ENCODE peak calls at places on chromosomes 11 and 22, in nine cellular contexts. One of them, this sample, is unnamed.

GRCh38 chr22:36292823-36293530 is 40.0 kb downstream of the APOL1 start:
- DNase-seq in PC-9: no peak
- DNase-seq in upper lobe of right lung: peak; percentile 57
- DNase-seq in uterus: no peak
- DNase-seq in left ventricle myocardium inferior: peak; percentile 8
- DNase-seq in SJSA1: no peak
- DNase-seq in A549: no peak
- DNase-seq in cardiac muscle cell: no peak
- DNase-seq in esophagus muscularis mucosa: no peak
- DNase-seq in this sample: peak; percentile 58

GRCh38 chr11:88507771-88508557 is 170.4 kb upstream of the CTSC start:
- DNase-seq in upper lobe of right lung: no peak
- DNase-seq in SJSA1: no peak
- DNase-seq in esophagus muscularis mucosa: no peak
- DNase-seq in cardiac muscle cell: no peak
- DNase-seq in left ventricle myocardium inferior: no peak
- DNase-seq in uterus: no peak
- DNase-seq in PC-9: no peak
- DNase-seq in A549: no peak
- DNase-seq in this sample: no peak

GRCh38 chr11:77075425-77075905 is 8.7 kb downstream of the CAPN5 start:
- DNase-seq in A549: no peak
- DNase-seq in uterus: no peak
- DNase-seq in SJSA1: no peak
- DNase-seq in upper lobe of right lung: peak; percentile 50
- DNase-seq in esophagus muscularis mucosa: no peak
- DNase-seq in left ventricle myocardium inferior: no peak
- DNase-seq in PC-9: no peak
- DNase-seq in cardiac muscle cell: no peak
- DNase-seq in this sample: no peak

GRCh38 chr22:50316114-50317065 is 8.9 kb upstream of the PLXNB2 start:
- DNase-seq in PC-9: no peak
- DNase-seq in A549: no peak
- DNase-seq in esophagus muscularis mucosa: no peak
- DNase-seq in cardiac muscle cell: no peak
- DNase-seq in uterus: no peak
- DNase-seq in SJSA1: no peak
- DNase-seq in left ventricle myocardium inferior: no peak
- DNase-seq in upper lobe of right lung: peak; percentile 59
- DNase-seq in this sample: peak; percentile 74

GRCh38 chr11:36775157-36775556 is 177.1 kb upstream of the RAG2 start:
- DNase-seq in upper lobe of right lung: no peak
- DNase-seq in A549: no peak
- DNase-seq in SJSA1: no peak
- DNase-seq in left ventricle myocardium inferior: no peak
- DNase-seq in uterus: no peak
- DNase-seq in cardiac muscle cell: no peak
- DNase-seq in esophagus muscularis mucosa: no peak
- DNase-seq in PC-9: no peak
- DNase-seq in this sample: no peak

GRCh38 chr11:57224537-57224936 is 12.5 kb downstream of the APLNR start:
- DNase-seq in PC-9: no peak
- DNase-seq in uterus: no peak
- DNase-seq in esophagus muscularis mucosa: no peak
- DNase-seq in upper lobe of right lung: no peak
- DNase-seq in cardiac muscle cell: no peak
- DNase-seq in left ventricle myocardium inferior: no peak
- DNase-seq in SJSA1: peak; percentile 52
- DNase-seq in A549: peak; percentile 26
- DNase-seq in this sample: no peak

GRCh38 chr11:59615132-59615636 is 390 bp downstream of the OSBP start:
- DNase-seq in uterus: peak; percentile 52
- DNase-seq in A549: peak; percentile 28
- DNase-seq in left ventricle myocardium inferior: peak; percentile 30
- DNase-seq in upper lobe of right lung: peak; percentile 82
- DNase-seq in cardiac muscle cell: peak; percentile 4
- DNase-seq in SJSA1: no peak
- DNase-seq in esophagus muscularis mucosa: no peak
- DNase-seq in PC-9: peak; percentile 52
- DNase-seq in this sample: peak; percentile 92

GRCh38 chr11:73252577-73253191 is 19.5 kb upstream of the P2RY6 start:
- DNase-seq in esophagus muscularis mucosa: no peak
- DNase-seq in upper lobe of right lung: no peak
- DNase-seq in A549: no peak
- DNase-seq in PC-9: no peak
- DNase-seq in left ventricle myocardium inferior: no peak
- DNase-seq in uterus: no peak
- DNase-seq in cardiac muscle cell: no peak
- DNase-seq in SJSA1: no peak
- DNase-seq in this sample: no peak

GRCh38 chr22:41576877-41577276 is 12.8 kb downstream of the PMM1 start:
- DNase-seq in A549: peak; percentile 60
- DNase-seq in SJSA1: peak; percentile 45
- DNase-seq in cardiac muscle cell: peak; percentile 48
- DNase-seq in uterus: peak; percentile 54
- DNase-seq in esophagus muscularis mucosa: no peak
- DNase-seq in left ventricle myocardium inferior: peak; percentile 65
- DNase-seq in PC-9: peak; percentile 63
- DNase-seq in upper lobe of right lung: no peak
- DNase-seq in this sample: no peak

GRCh38 chr11:95517453-95517852 is 272.1 kb downstream of the FAM76B start:
- DNase-seq in upper lobe of right lung: no peak
- DNase-seq in A549: no peak
- DNase-seq in esophagus muscularis mucosa: no peak
- DNase-seq in uterus: no peak
- DNase-seq in left ventricle myocardium inferior: no peak
- DNase-seq in SJSA1: no peak
- DNase-seq in cardiac muscle cell: peak; percentile 21
- DNase-seq in PC-9: no peak
- DNase-seq in this sample: no peak

GRCh38 chr22:25368271-25368670 is 148.8 kb downstream of the CRYBB2 start:
- DNase-seq in SJSA1: peak; percentile 64
- DNase-seq in A549: no peak
- DNase-seq in uterus: no peak
- DNase-seq in upper lobe of right lung: no peak
- DNase-seq in left ventricle myocardium inferior: no peak
- DNase-seq in PC-9: peak; percentile 58
- DNase-seq in cardiac muscle cell: peak; percentile 62
- DNase-seq in esophagus muscularis mucosa: no peak
- DNase-seq in this sample: no peak

GRCh38 chr11:34331736-34332135 is 26.1 kb downstream of the ABTB2 start:
- DNase-seq in esophagus muscularis mucosa: no peak
- DNase-seq in uterus: no peak
- DNase-seq in A549: peak; percentile 61
- DNase-seq in upper lobe of right lung: no peak
- DNase-seq in cardiac muscle cell: no peak
- DNase-seq in SJSA1: peak; percentile 28
- DNase-seq in PC-9: no peak
- DNase-seq in left ventricle myocardium inferior: no peak
- DNase-seq in this sample: no peak

DNA sequence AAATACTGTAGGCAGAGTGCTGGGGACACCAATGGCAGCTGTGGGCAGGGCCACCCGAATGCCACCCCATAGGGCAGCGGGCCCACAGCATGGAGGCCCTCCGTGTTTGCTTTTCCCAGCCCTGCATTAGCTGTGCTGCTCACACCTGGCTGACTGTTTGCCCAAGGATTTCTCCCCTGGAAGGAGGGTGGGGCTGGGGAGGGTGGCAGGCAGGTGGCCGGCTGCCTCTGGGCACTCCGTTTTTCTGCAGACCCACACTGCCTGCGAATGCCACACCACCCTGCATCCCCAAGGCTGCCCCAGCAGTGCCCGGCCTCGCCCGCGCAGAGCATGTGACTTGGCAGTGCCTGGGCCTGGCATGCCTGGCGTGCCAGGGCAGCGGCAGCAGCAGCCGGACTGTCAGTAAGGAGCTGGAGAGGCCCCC is 19.6 kb downstream of the DAGLA start:
- DNase-seq in A549: no peak
- DNase-seq in uterus: no peak
- DNase-seq in SJSA1: no peak
- DNase-seq in esophagus muscularis mucosa: no peak
- DNase-seq in upper lobe of right lung: peak; percentile 74
- DNase-seq in cardiac muscle cell: no peak
- DNase-seq in left ventricle myocardium inferior: peak; percentile 64
- DNase-seq in PC-9: peak; percentile 93
- DNase-seq in this sample: no peak
- H3K4me1 ChIP-seq in A549: peaks cover 72% of the 10 kb centered on the region
- H3K4me1 ChIP-seq in uterus: no peaks in the 10 kb centered on the region
- H3K4me1 ChIP-seq in SJSA1: peaks cover 38% of the 10 kb centered on the region
- H3K4me1 ChIP-seq in esophagus muscularis mucosa: peaks cover 72% of the 10 kb centered on the region
- H3K4me1 ChIP-seq in upper lobe of right lung: peaks cover 56% of the 10 kb centered on the region
- H3K4me1 ChIP-seq in cardiac muscle cell: peaks cover 9% of the 10 kb centered on the region
- H3K4me1 ChIP-seq in left ventricle myocardium inferior: peaks cover 68% of the 10 kb centered on the region
- H3K4me1 ChIP-seq in PC-9: peaks cover 73% of the 10 kb centered on the region
- H3K4me1 ChIP-seq in this sample: peaks cover 61% of the 10 kb centered on the region

GRCh38 chr11:75346912-75347647 is 4.4 kb downstream of the ARRB1 start:
- DNase-seq in SJSA1: no peak
- DNase-seq in upper lobe of right lung: peak; percentile 75
- DNase-seq in A549: no peak
- DNase-seq in esophagus muscularis mucosa: no peak
- DNase-seq in cardiac muscle cell: peak; percentile 84
- DNase-seq in left ventricle myocardium inferior: peak; percentile 51
- DNase-seq in uterus: peak; percentile 44
- DNase-seq in PC-9: no peak
- DNase-seq in this sample: no peak
- H3K4me1 ChIP-seq in SJSA1: peaks cover 7% of the 10 kb centered on the region
- H3K4me1 ChIP-seq in upper lobe of right lung: peaks cover 78% of the 10 kb centered on the region
- H3K4me1 ChIP-seq in A549: peaks cover 65% of the 10 kb centered on the region
- H3K4me1 ChIP-seq in esophagus muscularis mucosa: peaks cover 96% of the 10 kb centered on the region
- H3K4me1 ChIP-seq in cardiac muscle cell: peaks cover 38% of the 10 kb centered on the region
- H3K4me1 ChIP-seq in left ventricle myocardium inferior: peaks cover 98% of the 10 kb centered on the region
- H3K4me1 ChIP-seq in uterus: peaks cover 15% of the 10 kb centered on the region
- H3K4me1 ChIP-seq in PC-9: peaks cover 88% of the 10 kb centered on the region
- H3K4me1 ChIP-seq in this sample: peaks cover 97% of the 10 kb centered on the region

GRCh38 chr11:46357483-46357936 is 10.2 kb downstream of the DGKZ start:
- DNase-seq in A549: no peak
- DNase-seq in cardiac muscle cell: no peak
- DNase-seq in esophagus muscularis mucosa: no peak
- DNase-seq in SJSA1: no peak
- DNase-seq in uterus: no peak
- DNase-seq in left ventricle myocardium inferior: no peak
- DNase-seq in PC-9: no peak
- DNase-seq in upper lobe of right lung: no peak
- DNase-seq in this sample: peak; percentile 82
- H3K4me1 ChIP-seq in A549: peaks cover under 1% of the 10 kb centered on the region
- H3K4me1 ChIP-seq in cardiac muscle cell: peaks cover 18% of the 10 kb centered on the region
- H3K4me1 ChIP-seq in esophagus muscularis mucosa: peaks cover 47% of the 10 kb centered on the region
- H3K4me1 ChIP-seq in SJSA1: peaks cover 2% of the 10 kb centered on the region
- H3K4me1 ChIP-seq in uterus: no peaks in the 10 kb centered on the region
- H3K4me1 ChIP-seq in left ventricle myocardium inferior: peaks cover 57% of the 10 kb centered on the region
- H3K4me1 ChIP-seq in PC-9: peaks cover 3% of the 10 kb centered on the region
- H3K4me1 ChIP-seq in upper lobe of right lung: peaks cover 35% of the 10 kb centered on the region
- H3K4me1 ChIP-seq in this sample: peaks cover 48% of the 10 kb centered on the region

GRCh38 chr11:12838463-12839120 is 164.4 kb downstream of the TEAD1 start:
- DNase-seq in PC-9: no peak
- DNase-seq in left ventricle myocardium inferior: no peak
- DNase-seq in A549: no peak
- DNase-seq in SJSA1: no peak
- DNase-seq in esophagus muscularis mucosa: no peak
- DNase-seq in upper lobe of right lung: no peak
- DNase-seq in uterus: peak; percentile 44
- DNase-seq in cardiac muscle cell: peak; percentile 61
- DNase-seq in this sample: no peak
- H3K4me1 ChIP-seq in PC-9: no peaks in the 10 kb centered on the region
- H3K4me1 ChIP-seq in left ventricle myocardium inferior: peaks cover 49% of the 10 kb centered on the region
- H3K4me1 ChIP-seq in A549: peaks cover 64% of the 10 kb centered on the region
- H3K4me1 ChIP-seq in SJSA1: peaks cover 28% of the 10 kb centered on the region
- H3K4me1 ChIP-seq in esophagus muscularis mucosa: peaks cover 35% of the 10 kb centered on the region
- H3K4me1 ChIP-seq in upper lobe of right lung: peaks cover 13% of the 10 kb centered on the region
- H3K4me1 ChIP-seq in uterus: no peaks in the 10 kb centered on the region
- H3K4me1 ChIP-seq in cardiac muscle cell: peaks cover 34% of the 10 kb centered on the region
- H3K4me1 ChIP-seq in this sample: no peaks in the 10 kb centered on the region